ENCODE peak calls at places on chromosomes 11 and 22, in ten cellular contexts. One of them, this sample, is unnamed.

GRCh38 chr22:32396746-32397145 is 15.3 kb downstream of the RTCB start:
- DNase-seq in stomach: no peak
- DNase-seq in astrocyte of the spinal cord: no peak
- DNase-seq in mesenchymal stem cell: no peak
- DNase-seq in astrocyte of the cerebellum: no peak
- DNase-seq in epithelial cell of esophagus: peak
- DNase-seq in thoracic aorta: no peak
- DNase-seq in neuronal stem cell: no peak
- DNase-seq in AG04450: no peak
- DNase-seq in cardiac muscle cell: peak
- DNase-seq in this sample: no peak

GRCh38 chr11:64245797-64246623 is 733 bp downstream of the PPP1R14B start:
- DNase-seq in mesenchymal stem cell: peak
- DNase-seq in neuronal stem cell: no peak
- DNase-seq in stomach: peak
- DNase-seq in epithelial cell of esophagus: peak
- DNase-seq in AG04450: peak
- DNase-seq in astrocyte of the cerebellum: no peak
- DNase-seq in astrocyte of the spinal cord: peak
- DNase-seq in cardiac muscle cell: peak
- DNase-seq in thoracic aorta: peak
- DNase-seq in this sample: peak

GRCh38 chr22:45915841-45916240 is 61.1 kb downstream of the WNT7B start:
- DNase-seq in AG04450: no peak
- DNase-seq in cardiac muscle cell: no peak
- DNase-seq in astrocyte of the spinal cord: no peak
- DNase-seq in stomach: no peak
- DNase-seq in epithelial cell of esophagus: no peak
- DNase-seq in astrocyte of the cerebellum: no peak
- DNase-seq in mesenchymal stem cell: no peak
- DNase-seq in neuronal stem cell: no peak
- DNase-seq in thoracic aorta: no peak
- DNase-seq in this sample: no peak

GRCh38 chr22:33427461-33427860 is 369.3 kb upstream of the SYN3 start:
- DNase-seq in neuronal stem cell: no peak
- DNase-seq in astrocyte of the cerebellum: peak
- DNase-seq in astrocyte of the spinal cord: peak
- DNase-seq in AG04450: no peak
- DNase-seq in cardiac muscle cell: no peak
- DNase-seq in mesenchymal stem cell: no peak
- DNase-seq in epithelial cell of esophagus: no peak
- DNase-seq in thoracic aorta: no peak
- DNase-seq in stomach: no peak
- DNase-seq in this sample: no peak

GRCh38 chr11:126345759-126346585 is 9.5 kb upstream of the ST3GAL4 start:
- DNase-seq in epithelial cell of esophagus: peak
- DNase-seq in neuronal stem cell: no peak
- DNase-seq in cardiac muscle cell: peak
- DNase-seq in astrocyte of the cerebellum: no peak
- DNase-seq in stomach: no peak
- DNase-seq in thoracic aorta: no peak
- DNase-seq in AG04450: no peak
- DNase-seq in mesenchymal stem cell: peak
- DNase-seq in astrocyte of the spinal cord: peak
- DNase-seq in this sample: no peak

GRCh38 chr11:8033312-8033715 is 46.2 kb downstream of the EIF3F start:
- DNase-seq in astrocyte of the spinal cord: peak
- DNase-seq in AG04450: peak
- DNase-seq in mesenchymal stem cell: peak
- DNase-seq in stomach: peak
- DNase-seq in cardiac muscle cell: peak
- DNase-seq in thoracic aorta: peak
- DNase-seq in epithelial cell of esophagus: peak
- DNase-seq in astrocyte of the cerebellum: peak
- DNase-seq in neuronal stem cell: peak
- DNase-seq in this sample: peak

GRCh38 chr22:43151251-43152000 is at the start of gene TSPO:
- DNase-seq in thoracic aorta: peak
- DNase-seq in AG04450: no peak
- DNase-seq in neuronal stem cell: peak
- DNase-seq in astrocyte of the spinal cord: peak
- DNase-seq in epithelial cell of esophagus: peak
- DNase-seq in astrocyte of the cerebellum: no peak
- DNase-seq in stomach: peak
- DNase-seq in mesenchymal stem cell: peak
- DNase-seq in cardiac muscle cell: peak
- DNase-seq in this sample: no peak

GRCh38 chr11:8356731-8357504 is 93.2 kb upstream of the LMO1 start:
- DNase-seq in neuronal stem cell: peak
- DNase-seq in astrocyte of the spinal cord: no peak
- DNase-seq in stomach: no peak
- DNase-seq in epithelial cell of esophagus: no peak
- DNase-seq in cardiac muscle cell: peak
- DNase-seq in astrocyte of the cerebellum: no peak
- DNase-seq in thoracic aorta: no peak
- DNase-seq in mesenchymal stem cell: no peak
- DNase-seq in AG04450: no peak
- DNase-seq in this sample: no peak

GRCh38 chr11:117878939-117879475 is 2.5 kb upstream of the FXYD6 start:
- DNase-seq in AG04450: no peak
- DNase-seq in astrocyte of the cerebellum: no peak
- DNase-seq in mesenchymal stem cell: no peak
- DNase-seq in epithelial cell of esophagus: no peak
- DNase-seq in stomach: no peak
- DNase-seq in neuronal stem cell: no peak
- DNase-seq in cardiac muscle cell: no peak
- DNase-seq in thoracic aorta: no peak
- DNase-seq in astrocyte of the spinal cord: no peak
- DNase-seq in this sample: no peak

GRCh38 chr11:66717925-66718319 is 11.1 kb downstream of the SPTBN2 start:
- DNase-seq in AG04450: no peak
- DNase-seq in stomach: no peak
- DNase-seq in mesenchymal stem cell: no peak
- DNase-seq in astrocyte of the spinal cord: no peak
- DNase-seq in cardiac muscle cell: no peak
- DNase-seq in epithelial cell of esophagus: no peak
- DNase-seq in neuronal stem cell: no peak
- DNase-seq in astrocyte of the cerebellum: no peak
- DNase-seq in thoracic aorta: no peak
- DNase-seq in this sample: no peak

GRCh38 chr11:25794804-25795203 is 537.1 kb upstream of the ANO3 start:
- DNase-seq in thoracic aorta: no peak
- DNase-seq in astrocyte of the cerebellum: no peak
- DNase-seq in AG04450: no peak
- DNase-seq in neuronal stem cell: no peak
- DNase-seq in stomach: no peak
- DNase-seq in mesenchymal stem cell: no peak
- DNase-seq in epithelial cell of esophagus: no peak
- DNase-seq in astrocyte of the spinal cord: no peak
- DNase-seq in cardiac muscle cell: no peak
- DNase-seq in this sample: no peak

GRCh38 chr22:21761086-21761485 is 25.5 kb upstream of the YPEL1 start:
- DNase-seq in neuronal stem cell: no peak
- DNase-seq in AG04450: peak
- DNase-seq in thoracic aorta: no peak
- DNase-seq in mesenchymal stem cell: peak
- DNase-seq in cardiac muscle cell: no peak
- DNase-seq in astrocyte of the spinal cord: no peak
- DNase-seq in astrocyte of the cerebellum: no peak
- DNase-seq in stomach: no peak
- DNase-seq in epithelial cell of esophagus: no peak
- DNase-seq in this sample: no peak

GRCh38 chr11:115623021-115623451 is 118.8 kb upstream of the CADM1 start:
- DNase-seq in thoracic aorta: peak
- DNase-seq in cardiac muscle cell: peak
- DNase-seq in neuronal stem cell: no peak
- DNase-seq in AG04450: peak
- DNase-seq in mesenchymal stem cell: peak
- DNase-seq in astrocyte of the cerebellum: peak
- DNase-seq in astrocyte of the spinal cord: peak
- DNase-seq in stomach: peak
- DNase-seq in epithelial cell of esophagus: peak
- DNase-seq in this sample: peak

GRCh38 chr11:3222003-3222855 is 3.6 kb upstream of the MRGPRG start:
- DNase-seq in stomach: peak
- DNase-seq in astrocyte of the cerebellum: no peak
- DNase-seq in mesenchymal stem cell: no peak
- DNase-seq in thoracic aorta: no peak
- DNase-seq in astrocyte of the spinal cord: no peak
- DNase-seq in epithelial cell of esophagus: no peak
- DNase-seq in cardiac muscle cell: no peak
- DNase-seq in neuronal stem cell: no peak
- DNase-seq in AG04450: no peak
- DNase-seq in this sample: no peak

DNA sequence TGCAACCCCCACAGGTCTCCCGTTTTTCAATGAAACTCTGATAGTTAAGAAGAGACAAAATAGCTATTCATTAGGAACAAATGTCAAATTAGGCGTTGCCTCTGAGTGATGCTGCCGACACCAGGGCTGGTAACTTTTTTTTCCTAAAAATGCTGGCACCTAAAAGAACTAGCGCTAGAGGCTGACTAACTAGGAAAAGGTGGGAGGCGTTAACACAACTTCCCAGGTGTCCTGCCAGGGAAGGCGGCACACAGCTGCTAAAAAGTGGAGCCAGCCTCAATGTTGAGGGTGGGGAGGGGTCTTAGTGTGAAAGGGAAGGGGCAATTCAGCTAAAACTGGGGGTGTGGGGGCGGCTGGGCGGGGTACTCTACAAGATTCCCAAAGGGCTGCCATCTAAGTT is 5.4 kb downstream of the MN1 start:
- DNase-seq in mesenchymal stem cell: no peak
- DNase-seq in thoracic aorta: no peak
- DNase-seq in cardiac muscle cell: no peak
- DNase-seq in epithelial cell of esophagus: peak
- DNase-seq in astrocyte of the cerebellum: no peak
- DNase-seq in AG04450: no peak
- DNase-seq in astrocyte of the spinal cord: no peak
- DNase-seq in neuronal stem cell: no peak
- DNase-seq in stomach: no peak
- DNase-seq in this sample: no peak
- H3K4me3 ChIP-seq in mesenchymal stem cell: peak
- H3K4me3 ChIP-seq in thoracic aorta: peak
- H3K4me3 ChIP-seq in cardiac muscle cell: peak
- H3K4me3 ChIP-seq in epithelial cell of esophagus: peak
- H3K4me3 ChIP-seq in astrocyte of the cerebellum: peak
- H3K4me3 ChIP-seq in AG04450: peak
- H3K4me3 ChIP-seq in astrocyte of the spinal cord: peak
- H3K4me3 ChIP-seq in neuronal stem cell: peak
- H3K4me3 ChIP-seq in stomach: peak
- H3K4me3 ChIP-seq in this sample: no peak

GRCh38 chr22:35539910-35540599 is 576 bp upstream of the RASD2 start:
- DNase-seq in cardiac muscle cell: peak
- DNase-seq in epithelial cell of esophagus: peak
- DNase-seq in neuronal stem cell: peak
- DNase-seq in astrocyte of the spinal cord: no peak
- DNase-seq in mesenchymal stem cell: peak
- DNase-seq in astrocyte of the cerebellum: no peak
- DNase-seq in stomach: peak
- DNase-seq in AG04450: no peak
- DNase-seq in thoracic aorta: no peak
- DNase-seq in this sample: no peak

GRCh38 chr22:35539487-35539886 is 1.1 kb upstream of the RASD2 start:
- DNase-seq in mesenchymal stem cell: no peak
- DNase-seq in astrocyte of the spinal cord: no peak
- DNase-seq in stomach: no peak
- DNase-seq in thoracic aorta: no peak
- DNase-seq in neuronal stem cell: no peak
- DNase-seq in epithelial cell of esophagus: no peak
- DNase-seq in AG04450: no peak
- DNase-seq in astrocyte of the cerebellum: no peak
- DNase-seq in cardiac muscle cell: no peak
- DNase-seq in this sample: no peak

GRCh38 chr22:35537252-35537651 is 3.4 kb upstream of the RASD2 start:
- DNase-seq in stomach: no peak
- DNase-seq in AG04450: no peak
- DNase-seq in neuronal stem cell: no peak
- DNase-seq in astrocyte of the spinal cord: no peak
- DNase-seq in thoracic aorta: no peak
- DNase-seq in epithelial cell of esophagus: no peak
- DNase-seq in astrocyte of the cerebellum: no peak
- DNase-seq in mesenchymal stem cell: no peak
- DNase-seq in cardiac muscle cell: no peak
- DNase-seq in this sample: no peak

GRCh38 chr22:35540600-35541253 is at the start of gene RASD2:
- DNase-seq in mesenchymal stem cell: peak
- DNase-seq in epithelial cell of esophagus: peak
- DNase-seq in stomach: no peak
- DNase-seq in neuronal stem cell: no peak
- DNase-seq in astrocyte of the cerebellum: no peak
- DNase-seq in astrocyte of the spinal cord: no peak
- DNase-seq in cardiac muscle cell: peak
- DNase-seq in AG04450: no peak
- DNase-seq in thoracic aorta: no peak
- DNase-seq in this sample: no peak

GRCh38 chr22:35538801-35539321 is 1.8 kb upstream of the RASD2 start:
- DNase-seq in AG04450: no peak
- DNase-seq in mesenchymal stem cell: peak
- DNase-seq in astrocyte of the cerebellum: no peak
- DNase-seq in astrocyte of the spinal cord: no peak
- DNase-seq in thoracic aorta: no peak
- DNase-seq in epithelial cell of esophagus: peak
- DNase-seq in neuronal stem cell: no peak
- DNase-seq in cardiac muscle cell: peak
- DNase-seq in stomach: no peak
- DNase-seq in this sample: no peak
- H3K4me3 ChIP-seq in AG04450: no peak
- H3K4me3 ChIP-seq in mesenchymal stem cell: no peak
- H3K4me3 ChIP-seq in astrocyte of the cerebellum: no peak
- H3K4me3 ChIP-seq in astrocyte of the spinal cord: no peak
- H3K4me3 ChIP-seq in thoracic aorta: no peak
- H3K4me3 ChIP-seq in epithelial cell of esophagus: no peak
- H3K4me3 ChIP-seq in neuronal stem cell: no peak
- H3K4me3 ChIP-seq in cardiac muscle cell: no peak
- H3K4me3 ChIP-seq in stomach: no peak
- H3K4me3 ChIP-seq in this sample: no peak

GRCh38 chr22:23225337-23225723 is 45.0 kb downstream of the BCR start:
- DNase-seq in thoracic aorta: no peak
- DNase-seq in stomach: no peak
- DNase-seq in astrocyte of the spinal cord: no peak
- DNase-seq in epithelial cell of esophagus: no peak
- DNase-seq in neuronal stem cell: no peak
- DNase-seq in astrocyte of the cerebellum: no peak
- DNase-seq in AG04450: no peak
- DNase-seq in mesenchymal stem cell: no peak
- DNase-seq in cardiac muscle cell: no peak
- DNase-seq in this sample: no peak
- H3K4me3 ChIP-seq in thoracic aorta: peak
- H3K4me3 ChIP-seq in stomach: no peak
- H3K4me3 ChIP-seq in astrocyte of the spinal cord: no peak
- H3K4me3 ChIP-seq in epithelial cell of esophagus: no peak
- H3K4me3 ChIP-seq in neuronal stem cell: no peak
- H3K4me3 ChIP-seq in astrocyte of the cerebellum: no peak
- H3K4me3 ChIP-seq in AG04450: no peak
- H3K4me3 ChIP-seq in mesenchymal stem cell: peak
- H3K4me3 ChIP-seq in cardiac muscle cell: no peak
- H3K4me3 ChIP-seq in this sample: no peak

GRCh38 chr11:75402002-75402773 is 2.9 kb downstream of the RPS3 start:
- DNase-seq in cardiac muscle cell: no peak
- DNase-seq in stomach: no peak
- DNase-seq in astrocyte of the spinal cord: no peak
- DNase-seq in thoracic aorta: no peak
- DNase-seq in mesenchymal stem cell: no peak
- DNase-seq in epithelial cell of esophagus: no peak
- DNase-seq in AG04450: no peak
- DNase-seq in astrocyte of the cerebellum: no peak
- DNase-seq in neuronal stem cell: no peak
- DNase-seq in this sample: no peak
- H3K4me3 ChIP-seq in cardiac muscle cell: no peak
- H3K4me3 ChIP-seq in stomach: no peak
- H3K4me3 ChIP-seq in astrocyte of the spinal cord: peak
- H3K4me3 ChIP-seq in thoracic aorta: no peak
- H3K4me3 ChIP-seq in mesenchymal stem cell: peak
- H3K4me3 ChIP-seq in epithelial cell of esophagus: peak
- H3K4me3 ChIP-seq in AG04450: peak
- H3K4me3 ChIP-seq in astrocyte of the cerebellum: peak
- H3K4me3 ChIP-seq in neuronal stem cell: no peak
- H3K4me3 ChIP-seq in this sample: peak